ENCODE peak calls at places on chromosomes 1 and 21, in seven cellular contexts. One of them, this sample, is unnamed.

GRCh38 chr1:153616144-153616884 is at the start of gene S100A14:
- DNase-seq in SK-N-SH: no peak
- DNase-seq in HepG2: no peak
- DNase-seq in K562: peak; percentile 61
- DNase-seq in HCT116: peak; percentile 59
- DNase-seq in GM12878: no peak
- DNase-seq in H1: no peak
- DNase-seq in this sample: no peak

GRCh38 chr1:116284819-116285390 is 88.1 kb upstream of the ATP1A1 start:
- DNase-seq in H1: no peak
- DNase-seq in K562: no peak
- DNase-seq in SK-N-SH: no peak
- DNase-seq in HCT116: no peak
- DNase-seq in GM12878: no peak
- DNase-seq in HepG2: no peak
- DNase-seq in this sample: no peak

GRCh38 chr21:36422279-36423098 is 37.3 kb downstream of the CHAF1B start:
- DNase-seq in GM12878: no peak
- DNase-seq in SK-N-SH: peak; percentile 59
- DNase-seq in HCT116: peak; percentile 34
- DNase-seq in H1: peak; percentile 58
- DNase-seq in K562: peak; percentile 90
- DNase-seq in HepG2: peak; percentile 40
- DNase-seq in this sample: peak; percentile 88

GRCh38 chr21:35191128-35191527 is 142.0 kb upstream of the RUNX1 start:
- DNase-seq in SK-N-SH: no peak
- DNase-seq in H1: no peak
- DNase-seq in GM12878: no peak
- DNase-seq in K562: no peak
- DNase-seq in HCT116: no peak
- DNase-seq in HepG2: no peak
- DNase-seq in this sample: no peak

GRCh38 chr1:158095737-158096335 is 84.9 kb upstream of the CD1D start:
- DNase-seq in SK-N-SH: peak; percentile 43
- DNase-seq in GM12878: no peak
- DNase-seq in HCT116: no peak
- DNase-seq in K562: peak; percentile 75
- DNase-seq in H1: peak; percentile 50
- DNase-seq in HepG2: no peak
- DNase-seq in this sample: no peak

GRCh38 chr1:109111386-109112055 is 2.4 kb upstream of the ELAPOR1 start:
- DNase-seq in SK-N-SH: no peak
- DNase-seq in HepG2: no peak
- DNase-seq in H1: no peak
- DNase-seq in K562: no peak
- DNase-seq in GM12878: no peak
- DNase-seq in HCT116: no peak
- DNase-seq in this sample: no peak

GRCh38 chr1:113453771-113454083 is 63.4 kb downstream of the MAGI3 start:
- DNase-seq in HepG2: no peak
- DNase-seq in K562: no peak
- DNase-seq in GM12878: no peak
- DNase-seq in HCT116: no peak
- DNase-seq in SK-N-SH: peak; percentile 13
- DNase-seq in H1: no peak
- DNase-seq in this sample: no peak

GRCh38 chr1:70966018-70966638 is 81.5 kb downstream of the PTGER3 start:
- DNase-seq in HepG2: peak; percentile 10
- DNase-seq in H1: no peak
- DNase-seq in SK-N-SH: no peak
- DNase-seq in HCT116: peak; percentile 10
- DNase-seq in GM12878: no peak
- DNase-seq in K562: peak; percentile 20
- DNase-seq in this sample: no peak

GRCh38 chr1:82485591-82486369 is 685.0 kb downstream of the ADGRL2 start:
- DNase-seq in HCT116: no peak
- DNase-seq in H1: peak; percentile 15
- DNase-seq in SK-N-SH: no peak
- DNase-seq in GM12878: no peak
- DNase-seq in K562: no peak
- DNase-seq in HepG2: no peak
- DNase-seq in this sample: peak; percentile 83

GRCh38 chr1:23999156-23999671 is 19.1 kb upstream of the SRSF10 start:
- DNase-seq in SK-N-SH: no peak
- DNase-seq in K562: no peak
- DNase-seq in GM12878: no peak
- DNase-seq in H1: no peak
- DNase-seq in HCT116: no peak
- DNase-seq in HepG2: no peak
- DNase-seq in this sample: no peak
- TF ChIP-seq YY1 in SK-N-SH: no peak
- TF ChIP-seq YY1 in K562: no peak
- TF ChIP-seq YY1 in GM12878: no peak
- TF ChIP-seq YY1 in H1: no peak
- TF ChIP-seq YY1 in HCT116: no peak
- TF ChIP-seq YY1 in HepG2: no peak
- TF ChIP-seq YY1 in this sample: no peak

GRCh38 chr1:233431753-233432403 is 104.4 kb downstream of the MAP3K21 start:
- DNase-seq in SK-N-SH: no peak
- DNase-seq in HepG2: no peak
- DNase-seq in GM12878: no peak
- DNase-seq in HCT116: no peak
- DNase-seq in K562: no peak
- DNase-seq in H1: no peak
- DNase-seq in this sample: no peak
- H3K4me3 ChIP-seq in SK-N-SH: no peak overlapping the region
- H3K4me3 ChIP-seq in HepG2: no peak overlapping the region
- H3K4me3 ChIP-seq in GM12878: no peak overlapping the region
- H3K4me3 ChIP-seq in HCT116: no peak overlapping the region
- H3K4me3 ChIP-seq in K562: no peak overlapping the region
- H3K4me3 ChIP-seq in H1: no peak overlapping the region
- H3K4me3 ChIP-seq in this sample: no peak overlapping the region

GRCh38 chr1:21304488-21304887 is 14.2 kb upstream of the ECE1 start:
- DNase-seq in HepG2: no peak
- DNase-seq in HCT116: no peak
- DNase-seq in SK-N-SH: no peak
- DNase-seq in GM12878: no peak
- DNase-seq in H1: no peak
- DNase-seq in K562: no peak
- DNase-seq in this sample: no peak

GRCh38 chr1:21302747-21303715 is 12.8 kb upstream of the ECE1 start:
- DNase-seq in HepG2: no peak
- DNase-seq in HCT116: no peak
- DNase-seq in H1: no peak
- DNase-seq in K562: no peak
- DNase-seq in SK-N-SH: peak; percentile 69
- DNase-seq in GM12878: no peak
- DNase-seq in this sample: no peak

GRCh38 chr1:21305900-21306189 is 15.6 kb upstream of the ECE1 start:
- DNase-seq in GM12878: no peak
- DNase-seq in HCT116: no peak
- DNase-seq in HepG2: no peak
- DNase-seq in K562: no peak
- DNase-seq in SK-N-SH: no peak
- DNase-seq in H1: no peak
- DNase-seq in this sample: no peak

GRCh38 chr1:21307210-21307609 is 16.9 kb upstream of the ECE1 start:
- DNase-seq in SK-N-SH: no peak
- DNase-seq in K562: no peak
- DNase-seq in HepG2: no peak
- DNase-seq in HCT116: no peak
- DNase-seq in GM12878: no peak
- DNase-seq in H1: no peak
- DNase-seq in this sample: no peak

DNA sequence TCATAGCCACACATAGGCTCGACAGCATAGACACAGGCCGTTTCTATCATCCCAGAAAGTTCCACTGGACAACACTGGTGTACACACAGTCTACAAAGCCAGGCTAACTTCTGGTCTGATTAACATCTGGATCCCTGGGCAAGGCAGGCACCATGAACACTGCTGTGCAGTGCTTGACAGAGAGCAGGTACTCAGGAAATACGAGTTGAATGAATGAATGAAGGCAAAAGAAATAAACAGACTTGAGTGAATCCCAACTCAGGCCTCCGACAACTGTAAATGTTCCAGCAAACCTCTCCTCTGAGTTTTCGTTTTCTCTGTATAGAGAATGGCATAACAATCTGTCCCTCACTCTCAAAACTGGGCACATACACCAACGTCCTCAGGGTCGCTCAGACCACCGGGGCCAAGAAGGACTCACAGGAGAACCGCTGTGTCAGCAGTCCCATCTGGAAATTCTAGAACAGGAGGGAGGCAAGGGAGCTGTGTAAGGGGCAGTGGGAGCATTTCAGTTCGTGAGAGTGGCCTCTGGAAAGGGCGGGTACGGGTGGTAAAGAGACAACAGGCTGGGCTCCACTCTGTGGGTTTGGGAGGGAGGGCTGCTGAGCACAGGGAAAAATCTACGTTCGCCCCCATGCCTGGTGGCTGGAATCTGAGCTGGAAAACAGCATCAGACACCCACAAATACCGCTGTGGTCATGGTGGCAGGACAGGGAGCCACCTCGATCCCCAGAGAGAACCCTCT is 15.1 kb upstream of the ECE1 start:
- DNase-seq in HCT116: no peak
- DNase-seq in GM12878: no peak
- DNase-seq in K562: no peak
- DNase-seq in SK-N-SH: no peak
- DNase-seq in H1: no peak
- DNase-seq in HepG2: no peak
- DNase-seq in this sample: no peak
- H3K4me1 ChIP-seq in HCT116: peaks cover 30% of the 10 kb centered on the region
- H3K4me1 ChIP-seq in GM12878: no peaks in the 10 kb centered on the region
- H3K4me1 ChIP-seq in K562: peaks cover 26% of the 10 kb centered on the region
- H3K4me1 ChIP-seq in SK-N-SH: peaks cover 51% of the 10 kb centered on the region
- H3K4me1 ChIP-seq in H1: peaks cover 31% of the 10 kb centered on the region
- H3K4me1 ChIP-seq in HepG2: peaks cover under 1% of the 10 kb centered on the region
- H3K4me1 ChIP-seq in this sample: peaks cover 15% of the 10 kb centered on the region

GRCh38 chr1:117630423-117630998 is 24.7 kb downstream of the TENT5C start:
- DNase-seq in HepG2: no peak
- DNase-seq in GM12878: no peak
- DNase-seq in HCT116: no peak
- DNase-seq in K562: no peak
- DNase-seq in SK-N-SH: no peak
- DNase-seq in H1: no peak
- DNase-seq in this sample: no peak
- TF ChIP-seq YY1 in HepG2: no peak
- TF ChIP-seq YY1 in GM12878: no peak
- TF ChIP-seq YY1 in HCT116: no peak
- TF ChIP-seq YY1 in K562: no peak
- TF ChIP-seq YY1 in SK-N-SH: no peak
- TF ChIP-seq YY1 in H1: no peak
- TF ChIP-seq YY1 in this sample: no peak

DNA sequence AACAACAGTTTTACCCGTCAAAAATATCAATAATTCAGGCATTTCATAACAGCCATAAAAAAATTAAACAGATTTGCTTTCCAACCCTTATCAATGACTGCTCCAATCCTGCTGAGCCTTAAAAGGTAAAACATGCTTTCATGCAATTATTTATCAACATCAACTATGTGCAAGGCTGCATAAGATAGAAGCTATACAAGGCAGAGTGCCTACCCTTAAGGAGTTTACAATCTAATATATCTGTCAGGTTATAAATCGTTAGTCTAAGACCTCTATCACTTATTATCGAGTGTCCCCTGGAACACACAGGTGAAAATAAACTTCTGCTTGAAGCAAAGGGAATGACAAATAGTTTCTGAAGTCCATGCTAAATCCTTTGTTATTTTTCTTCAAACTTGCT is 1.8 kb downstream of the ERRFI1 start:
- DNase-seq in SK-N-SH: no peak
- DNase-seq in K562: no peak
- DNase-seq in HepG2: no peak
- DNase-seq in HCT116: no peak
- DNase-seq in H1: no peak
- DNase-seq in GM12878: no peak
- DNase-seq in this sample: no peak
- H3K4me3 ChIP-seq in SK-N-SH: peak overlapping the region; percentile 90
- H3K4me3 ChIP-seq in K562: no peak overlapping the region
- H3K4me3 ChIP-seq in HepG2: peak overlapping the region; percentile 94
- H3K4me3 ChIP-seq in HCT116: peak overlapping the region; percentile 93
- H3K4me3 ChIP-seq in H1: peak overlapping the region; percentile 69
- H3K4me3 ChIP-seq in GM12878: no peak overlapping the region
- H3K4me3 ChIP-seq in this sample: peak overlapping the region; percentile 86

GRCh38 chr21:46424062-46424591 is 34.6 kb upstream of the DIP2A start:
- DNase-seq in GM12878: no peak
- DNase-seq in HCT116: no peak
- DNase-seq in H1: no peak
- DNase-seq in HepG2: no peak
- DNase-seq in SK-N-SH: no peak
- DNase-seq in K562: no peak
- DNase-seq in this sample: no peak

GRCh38 chr21:46425061-46425460 is 33.6 kb upstream of the DIP2A start:
- DNase-seq in H1: no peak
- DNase-seq in HCT116: no peak
- DNase-seq in SK-N-SH: no peak
- DNase-seq in K562: no peak
- DNase-seq in GM12878: no peak
- DNase-seq in HepG2: no peak
- DNase-seq in this sample: no peak

GRCh38 chr21:46424621-46425020 is 34.1 kb upstream of the DIP2A start:
- DNase-seq in GM12878: no peak
- DNase-seq in HepG2: no peak
- DNase-seq in H1: no peak
- DNase-seq in K562: no peak
- DNase-seq in SK-N-SH: no peak
- DNase-seq in HCT116: no peak
- DNase-seq in this sample: no peak

GRCh38 chr21:46422636-46423241 is 36.0 kb upstream of the DIP2A start:
- DNase-seq in SK-N-SH: no peak
- DNase-seq in HepG2: no peak
- DNase-seq in H1: no peak
- DNase-seq in HCT116: no peak
- DNase-seq in K562: no peak
- DNase-seq in GM12878: no peak
- DNase-seq in this sample: no peak

GRCh38 chr21:46423546-46424061 is 35.1 kb upstream of the DIP2A start:
- DNase-seq in K562: no peak
- DNase-seq in HepG2: no peak
- DNase-seq in GM12878: no peak
- DNase-seq in SK-N-SH: no peak
- DNase-seq in H1: no peak
- DNase-seq in HCT116: no peak
- DNase-seq in this sample: peak; percentile 28
- H3K4me1 ChIP-seq in K562: peaks cover 16% of the 10 kb centered on the region
- H3K4me1 ChIP-seq in HepG2: no peaks in the 10 kb centered on the region
- H3K4me1 ChIP-seq in GM12878: no peaks in the 10 kb centered on the region
- H3K4me1 ChIP-seq in SK-N-SH: no peaks in the 10 kb centered on the region
- H3K4me1 ChIP-seq in H1: peaks cover 16% of the 10 kb centered on the region
- H3K4me1 ChIP-seq in HCT116: no peaks in the 10 kb centered on the region
- H3K4me1 ChIP-seq in this sample: peaks cover 11% of the 10 kb centered on the region

GRCh38 chr1:211750599-211750998 is 75.2 kb upstream of the NEK2 start:
- DNase-seq in HCT116: no peak
- DNase-seq in H1: no peak
- DNase-seq in SK-N-SH: no peak
- DNase-seq in HepG2: no peak
- DNase-seq in K562: no peak
- DNase-seq in GM12878: no peak
- DNase-seq in this sample: no peak
- TF ChIP-seq YY1 in HCT116: no peak
- TF ChIP-seq YY1 in H1: no peak
- TF ChIP-seq YY1 in SK-N-SH: no peak
- TF ChIP-seq YY1 in HepG2: no peak
- TF ChIP-seq YY1 in K562: no peak
- TF ChIP-seq YY1 in GM12878: no peak
- TF ChIP-seq YY1 in this sample: no peak